ENCODE peak calls at places on chromosome 22, in six cellular contexts. D, I, O, J, H and A are unnamed samples.

GRCh38 chr22:27274770-27275449 is 526.6 kb downstream of the MN1 start:
- DNase-seq in D (no peak), I (no peak), O (no peak), J (no peak), H (peak), A (no peak)

GRCh38 chr22:28207281-28208030 is 288.4 kb upstream of the PITPNB start:
- DNase-seq in D (no peak), I (no peak), O (no peak), J (no peak), H (peak), A (no peak)

GRCh38 chr22:34414467-34415440 is 494.5 kb upstream of the LARGE1 start:
- DNase-seq in D (peak), I (no peak), O (no peak), J (peak), H (peak), A (peak)

GRCh38 chr22:46267431-46268279 is at the start of gene TTC38:
- DNase-seq in D (no peak), I (peak), O (peak), J (peak), H (peak), A (peak)

GRCh38 chr22:23153994-23154393 is 8.7 kb downstream of the RAB36 start:
- DNase-seq in D (no peak), I (no peak), O (no peak), J (no peak), H (no peak), A (no peak)

GRCh38 chr22:40178417-40179409 is 988 bp downstream of the TNRC6B start:
- DNase-seq in D (peak), I (peak), O (peak), J (peak), H (peak), A (peak)

GRCh38 chr22:20046730-20047129 is 25.8 kb downstream of the TANGO2 start:
- DNase-seq in D (no peak), I (no peak), O (no peak), J (no peak), H (no peak), A (no peak)

GRCh38 chr22:24516301-24516737 is 21.2 kb downstream of the UPB1 start:
- DNase-seq in D (no peak), I (no peak), O (no peak), J (no peak), H (peak), A (no peak)

GRCh38 chr22:38777087-38777671 is 16.8 kb downstream of the DNAL4 start:
- DNase-seq in D (no peak), I (no peak), O (no peak), J (peak), H (no peak), A (no peak)

GRCh38 chr22:22907551-22908494 is 20.2 kb downstream of the IGLL5 start:
- DNase-seq in D (no peak), I (no peak), O (no peak), J (no peak), H (no peak), A (no peak)

GRCh38 chr22:19875531-19876313 is 21.0 kb upstream of the GNB1L start:
- DNase-seq in D (no peak), I (no peak), O (no peak), J (no peak), H (no peak), A (no peak)

GRCh38 chr22:21457023-21457787 is 10.0 kb upstream of the TMEM191C start:
- DNase-seq in D (no peak), I (no peak), O (no peak), J (no peak), H (no peak), A (no peak)

GRCh38 chr22:43300891-43301676 is 42.1 kb downstream of the SCUBE1 start:
- DNase-seq in D (no peak), I (no peak), O (no peak), J (no peak), H (no peak), A (no peak)

GRCh38 chr22:40237788-40238424 is 60.2 kb downstream of the TNRC6B start:
- DNase-seq in D (no peak), I (no peak), O (no peak), J (no peak), H (peak), A (no peak)

GRCh38 chr22:22201185-22201924 is 43.2 kb upstream of the VPREB1 start:
- DNase-seq in D (peak), I (peak), O (no peak), J (peak), H (peak), A (peak)

GRCh38 chr22:26172389-26172990 is 3.2 kb downstream of the SEZ6L start:
- DNase-seq in D (peak), I (peak), O (peak), J (peak), H (peak), A (peak)

GRCh38 chr22:24583221-24583971 is 9.5 kb downstream of the LRRC75B start:
- DNase-seq in D (peak), I (no peak), O (no peak), J (no peak), H (peak), A (no peak)

GRCh38 chr22:35842954-35843353 is 125.3 kb downstream of the APOL5 start:
- DNase-seq in D (peak), I (peak), O (no peak), J (peak), H (peak), A (no peak)

GRCh38 chr22:39895682-39896081 is 2.1 kb upstream of the ENTHD1 start:
- DNase-seq in D (no peak), I (no peak), O (no peak), J (no peak), H (no peak), A (no peak)

GRCh38 chr22:17924735-17925727 is 99.3 kb downstream of the MICAL3 start:
- DNase-seq in D (no peak), I (no peak), O (no peak), J (peak), H (no peak), A (no peak)

GRCh38 chr22:27747396-27748256 is 53.9 kb downstream of the MN1 start:
- DNase-seq in D (no peak), I (no peak), O (no peak), J (no peak), H (peak), A (no peak)

GRCh38 chr22:45127866-45128265 is 35.9 kb upstream of the NUP50 start:
- DNase-seq in D (no peak), I (no peak), O (no peak), J (no peak), H (peak), A (no peak)

GRCh38 chr22:20786536-20786979 is 12.6 kb downstream of the SERPIND1 start:
- DNase-seq in D (no peak), I (no peak), O (no peak), J (no peak), H (no peak), A (no peak)

GRCh38 chr22:37269930-37270678 is 12.2 kb upstream of the CYTH4 start:
- DNase-seq in D (no peak), I (no peak), O (no peak), J (no peak), H (no peak), A (no peak)

GRCh38 chr22:35972559-35972958 is 56.1 kb downstream of the RBFOX2 start:
- DNase-seq in D (no peak), I (no peak), O (no peak), J (peak), H (peak), A (no peak)

GRCh38 chr22:39276461-39277134 is 31.8 kb upstream of the PDGFB start:
- DNase-seq in D (no peak), I (no peak), O (no peak), J (no peak), H (no peak), A (no peak)

GRCh38 chr22:23722168-23722567 is 28.7 kb downstream of the ZNF70 start:
- DNase-seq in D (no peak), I (no peak), O (no peak), J (no peak), H (no peak), A (no peak)

GRCh38 chr22:23067691-23068090 is 2.6 kb upstream of the GNAZ start:
- DNase-seq in D (no peak), I (no peak), O (no peak), J (no peak), H (peak), A (no peak)

GRCh38 chr22:46461566-46462180 is 75.7 kb downstream of the CELSR1 start:
- DNase-seq in D (no peak), I (no peak), O (no peak), J (no peak), H (no peak), A (no peak)

GRCh38 chr22:32801436-32802290 is at the start of gene TIMP3:
- DNase-seq in D (peak), I (peak), O (no peak), J (peak), H (peak), A (peak)

GRCh38 chr22:45678961-45679912 is 7.6 kb downstream of the ATXN10 start:
- DNase-seq in D (no peak), I (no peak), O (no peak), J (no peak), H (peak), A (no peak)

GRCh38 chr22:32680277-32680676 is 121.2 kb upstream of the TIMP3 start:
- DNase-seq in D (no peak), I (no peak), O (no peak), J (no peak), H (no peak), A (no peak)

GRCh38 chr22:49307071-49307830 is 520.4 kb downstream of the BRD1 start:
- DNase-seq in D (no peak), I (no peak), O (no peak), J (no peak), H (no peak), A (no peak)